ENCODE peak calls at places on chromosomes 3 and 15, in five cellular contexts. One of them, this sample, is unnamed.

GRCh38 chr3:170414202-170414663 is 4.4 kb upstream of the CLDN11 start:
- DNase-seq in CD8-positive, alpha-beta memory T cell: no peak
- DNase-seq in activated T-cell treated with anti-CD3 and anti-CD28 coated beads, Interleukin-2, amount 50 U/mL, for 72 hours: peak
- DNase-seq in CD8-positive, alpha-beta T cell: no peak
- DNase-seq in stimulated activated naive CD8-positive, alpha-beta T cell treated with anti-CD3 and anti-CD28 coated beads, Interleukin-15, amount 100 ng/mL, for 72 hours: no peak
- DNase-seq in this sample: peak

GRCh38 chr3:24494616-24495333 is at the start of gene THRB:
- DNase-seq in CD8-positive, alpha-beta memory T cell: no peak
- DNase-seq in activated T-cell treated with anti-CD3 and anti-CD28 coated beads, Interleukin-2, amount 50 U/mL, for 72 hours: no peak
- DNase-seq in CD8-positive, alpha-beta T cell: no peak
- DNase-seq in stimulated activated naive CD8-positive, alpha-beta T cell treated with anti-CD3 and anti-CD28 coated beads, Interleukin-15, amount 100 ng/mL, for 72 hours: no peak
- DNase-seq in this sample: peak

GRCh38 chr3:183193762-183194701 is 31.5 kb upstream of the LAMP3 start:
- DNase-seq in CD8-positive, alpha-beta memory T cell: no peak
- DNase-seq in activated T-cell treated with anti-CD3 and anti-CD28 coated beads, Interleukin-2, amount 50 U/mL, for 72 hours: no peak
- DNase-seq in CD8-positive, alpha-beta T cell: no peak
- DNase-seq in stimulated activated naive CD8-positive, alpha-beta T cell treated with anti-CD3 and anti-CD28 coated beads, Interleukin-15, amount 100 ng/mL, for 72 hours: no peak
- DNase-seq in this sample: no peak

GRCh38 chr15:57751177-57751800 is 44.8 kb downstream of the POLR2M start:
- DNase-seq in CD8-positive, alpha-beta memory T cell: no peak
- DNase-seq in activated T-cell treated with anti-CD3 and anti-CD28 coated beads, Interleukin-2, amount 50 U/mL, for 72 hours: no peak
- DNase-seq in CD8-positive, alpha-beta T cell: no peak
- DNase-seq in stimulated activated naive CD8-positive, alpha-beta T cell treated with anti-CD3 and anti-CD28 coated beads, Interleukin-15, amount 100 ng/mL, for 72 hours: no peak
- DNase-seq in this sample: peak

GRCh38 chr15:98866503-98866902 is 141.1 kb downstream of the PGPEP1L start:
- DNase-seq in CD8-positive, alpha-beta memory T cell: no peak
- DNase-seq in activated T-cell treated with anti-CD3 and anti-CD28 coated beads, Interleukin-2, amount 50 U/mL, for 72 hours: no peak
- DNase-seq in CD8-positive, alpha-beta T cell: no peak
- DNase-seq in stimulated activated naive CD8-positive, alpha-beta T cell treated with anti-CD3 and anti-CD28 coated beads, Interleukin-15, amount 100 ng/mL, for 72 hours: no peak
- DNase-seq in this sample: no peak

GRCh38 chr3:32451049-32451659 is 51.5 kb downstream of the CMTM6 start:
- DNase-seq in CD8-positive, alpha-beta memory T cell: no peak
- DNase-seq in activated T-cell treated with anti-CD3 and anti-CD28 coated beads, Interleukin-2, amount 50 U/mL, for 72 hours: no peak
- DNase-seq in CD8-positive, alpha-beta T cell: peak
- DNase-seq in stimulated activated naive CD8-positive, alpha-beta T cell treated with anti-CD3 and anti-CD28 coated beads, Interleukin-15, amount 100 ng/mL, for 72 hours: no peak
- DNase-seq in this sample: peak

GRCh38 chr3:976021-976420 is 116.8 kb upstream of the CNTN6 start:
- DNase-seq in CD8-positive, alpha-beta memory T cell: no peak
- DNase-seq in activated T-cell treated with anti-CD3 and anti-CD28 coated beads, Interleukin-2, amount 50 U/mL, for 72 hours: no peak
- DNase-seq in CD8-positive, alpha-beta T cell: no peak
- DNase-seq in stimulated activated naive CD8-positive, alpha-beta T cell treated with anti-CD3 and anti-CD28 coated beads, Interleukin-15, amount 100 ng/mL, for 72 hours: no peak
- DNase-seq in this sample: no peak

GRCh38 chr3:8841472-8841871 is 72.1 kb upstream of the OXTR start:
- DNase-seq in CD8-positive, alpha-beta memory T cell: no peak
- DNase-seq in activated T-cell treated with anti-CD3 and anti-CD28 coated beads, Interleukin-2, amount 50 U/mL, for 72 hours: no peak
- DNase-seq in CD8-positive, alpha-beta T cell: no peak
- DNase-seq in stimulated activated naive CD8-positive, alpha-beta T cell treated with anti-CD3 and anti-CD28 coated beads, Interleukin-15, amount 100 ng/mL, for 72 hours: no peak
- DNase-seq in this sample: no peak

GRCh38 chr3:29494305-29495036 is 213.6 kb downstream of the RBMS3 start:
- DNase-seq in CD8-positive, alpha-beta memory T cell: no peak
- DNase-seq in activated T-cell treated with anti-CD3 and anti-CD28 coated beads, Interleukin-2, amount 50 U/mL, for 72 hours: no peak
- DNase-seq in CD8-positive, alpha-beta T cell: no peak
- DNase-seq in stimulated activated naive CD8-positive, alpha-beta T cell treated with anti-CD3 and anti-CD28 coated beads, Interleukin-15, amount 100 ng/mL, for 72 hours: no peak
- DNase-seq in this sample: no peak

GRCh38 chr3:145785650-145786049 is 375.3 kb downstream of the PLOD2 start:
- DNase-seq in CD8-positive, alpha-beta memory T cell: no peak
- DNase-seq in activated T-cell treated with anti-CD3 and anti-CD28 coated beads, Interleukin-2, amount 50 U/mL, for 72 hours: no peak
- DNase-seq in CD8-positive, alpha-beta T cell: no peak
- DNase-seq in stimulated activated naive CD8-positive, alpha-beta T cell treated with anti-CD3 and anti-CD28 coated beads, Interleukin-15, amount 100 ng/mL, for 72 hours: no peak
- DNase-seq in this sample: no peak

GRCh38 chr3:45486926-45487325 is 98.5 kb downstream of the LARS2 start:
- DNase-seq in CD8-positive, alpha-beta memory T cell: no peak
- DNase-seq in activated T-cell treated with anti-CD3 and anti-CD28 coated beads, Interleukin-2, amount 50 U/mL, for 72 hours: no peak
- DNase-seq in CD8-positive, alpha-beta T cell: no peak
- DNase-seq in stimulated activated naive CD8-positive, alpha-beta T cell treated with anti-CD3 and anti-CD28 coated beads, Interleukin-15, amount 100 ng/mL, for 72 hours: no peak
- DNase-seq in this sample: no peak

GRCh38 chr3:99901200-99901926 is 83.7 kb downstream of the CMSS1 start:
- DNase-seq in CD8-positive, alpha-beta memory T cell: no peak
- DNase-seq in activated T-cell treated with anti-CD3 and anti-CD28 coated beads, Interleukin-2, amount 50 U/mL, for 72 hours: no peak
- DNase-seq in CD8-positive, alpha-beta T cell: no peak
- DNase-seq in stimulated activated naive CD8-positive, alpha-beta T cell treated with anti-CD3 and anti-CD28 coated beads, Interleukin-15, amount 100 ng/mL, for 72 hours: no peak
- DNase-seq in this sample: no peak

GRCh38 chr3:72481542-72481941 is 366.7 kb downstream of the SHQ1 start:
- DNase-seq in CD8-positive, alpha-beta memory T cell: no peak
- DNase-seq in activated T-cell treated with anti-CD3 and anti-CD28 coated beads, Interleukin-2, amount 50 U/mL, for 72 hours: peak
- DNase-seq in CD8-positive, alpha-beta T cell: no peak
- DNase-seq in stimulated activated naive CD8-positive, alpha-beta T cell treated with anti-CD3 and anti-CD28 coated beads, Interleukin-15, amount 100 ng/mL, for 72 hours: no peak
- DNase-seq in this sample: no peak

GRCh38 chr3:42556089-42556632 is 25.6 kb downstream of the SEC22C start:
- DNase-seq in CD8-positive, alpha-beta memory T cell: peak
- DNase-seq in activated T-cell treated with anti-CD3 and anti-CD28 coated beads, Interleukin-2, amount 50 U/mL, for 72 hours: peak
- DNase-seq in CD8-positive, alpha-beta T cell: peak
- DNase-seq in stimulated activated naive CD8-positive, alpha-beta T cell treated with anti-CD3 and anti-CD28 coated beads, Interleukin-15, amount 100 ng/mL, for 72 hours: peak
- DNase-seq in this sample: no peak

GRCh38 chr3:186451371-186451770 is 89.3 kb upstream of the DGKG start:
- DNase-seq in CD8-positive, alpha-beta memory T cell: no peak
- DNase-seq in activated T-cell treated with anti-CD3 and anti-CD28 coated beads, Interleukin-2, amount 50 U/mL, for 72 hours: no peak
- DNase-seq in CD8-positive, alpha-beta T cell: no peak
- DNase-seq in stimulated activated naive CD8-positive, alpha-beta T cell treated with anti-CD3 and anti-CD28 coated beads, Interleukin-15, amount 100 ng/mL, for 72 hours: no peak
- DNase-seq in this sample: no peak

GRCh38 chr3:60594025-60594424 is 657.2 kb downstream of the FHIT start:
- DNase-seq in CD8-positive, alpha-beta memory T cell: no peak
- DNase-seq in activated T-cell treated with anti-CD3 and anti-CD28 coated beads, Interleukin-2, amount 50 U/mL, for 72 hours: no peak
- DNase-seq in CD8-positive, alpha-beta T cell: no peak
- DNase-seq in stimulated activated naive CD8-positive, alpha-beta T cell treated with anti-CD3 and anti-CD28 coated beads, Interleukin-15, amount 100 ng/mL, for 72 hours: no peak
- DNase-seq in this sample: peak

GRCh38 chr3:123335007-123335670 is 113.8 kb downstream of the ADCY5 start:
- DNase-seq in CD8-positive, alpha-beta memory T cell: no peak
- DNase-seq in activated T-cell treated with anti-CD3 and anti-CD28 coated beads, Interleukin-2, amount 50 U/mL, for 72 hours: no peak
- DNase-seq in CD8-positive, alpha-beta T cell: no peak
- DNase-seq in stimulated activated naive CD8-positive, alpha-beta T cell treated with anti-CD3 and anti-CD28 coated beads, Interleukin-15, amount 100 ng/mL, for 72 hours: no peak
- DNase-seq in this sample: no peak

GRCh38 chr3:51535146-51536019 is 3.1 kb upstream of the RAD54L2 start:
- DNase-seq in CD8-positive, alpha-beta memory T cell: no peak
- DNase-seq in activated T-cell treated with anti-CD3 and anti-CD28 coated beads, Interleukin-2, amount 50 U/mL, for 72 hours: no peak
- DNase-seq in CD8-positive, alpha-beta T cell: no peak
- DNase-seq in stimulated activated naive CD8-positive, alpha-beta T cell treated with anti-CD3 and anti-CD28 coated beads, Interleukin-15, amount 100 ng/mL, for 72 hours: no peak
- DNase-seq in this sample: no peak

GRCh38 chr15:29770796-29771195 is 51.5 kb downstream of the TJP1 start:
- DNase-seq in CD8-positive, alpha-beta memory T cell: no peak
- DNase-seq in activated T-cell treated with anti-CD3 and anti-CD28 coated beads, Interleukin-2, amount 50 U/mL, for 72 hours: no peak
- DNase-seq in CD8-positive, alpha-beta T cell: no peak
- DNase-seq in stimulated activated naive CD8-positive, alpha-beta T cell treated with anti-CD3 and anti-CD28 coated beads, Interleukin-15, amount 100 ng/mL, for 72 hours: no peak
- DNase-seq in this sample: no peak

GRCh38 chr3:159731254-159731653 is 257.4 kb upstream of the IL12A start:
- DNase-seq in CD8-positive, alpha-beta memory T cell: no peak
- DNase-seq in activated T-cell treated with anti-CD3 and anti-CD28 coated beads, Interleukin-2, amount 50 U/mL, for 72 hours: no peak
- DNase-seq in CD8-positive, alpha-beta T cell: no peak
- DNase-seq in stimulated activated naive CD8-positive, alpha-beta T cell treated with anti-CD3 and anti-CD28 coated beads, Interleukin-15, amount 100 ng/mL, for 72 hours: no peak
- DNase-seq in this sample: no peak

GRCh38 chr3:126109860-126110235 is 25.9 kb upstream of the SLC41A3 start:
- DNase-seq in CD8-positive, alpha-beta memory T cell: no peak
- DNase-seq in activated T-cell treated with anti-CD3 and anti-CD28 coated beads, Interleukin-2, amount 50 U/mL, for 72 hours: no peak
- DNase-seq in CD8-positive, alpha-beta T cell: no peak
- DNase-seq in stimulated activated naive CD8-positive, alpha-beta T cell treated with anti-CD3 and anti-CD28 coated beads, Interleukin-15, amount 100 ng/mL, for 72 hours: no peak
- DNase-seq in this sample: no peak

GRCh38 chr3:124281453-124282316 is 289.8 kb upstream of the ROPN1 start:
- DNase-seq in CD8-positive, alpha-beta memory T cell: no peak
- DNase-seq in activated T-cell treated with anti-CD3 and anti-CD28 coated beads, Interleukin-2, amount 50 U/mL, for 72 hours: no peak
- DNase-seq in CD8-positive, alpha-beta T cell: no peak
- DNase-seq in stimulated activated naive CD8-positive, alpha-beta T cell treated with anti-CD3 and anti-CD28 coated beads, Interleukin-15, amount 100 ng/mL, for 72 hours: no peak
- DNase-seq in this sample: no peak

GRCh38 chr3:151093905-151094304 is 8.4 kb downstream of the MED12L start:
- DNase-seq in CD8-positive, alpha-beta memory T cell: no peak
- DNase-seq in activated T-cell treated with anti-CD3 and anti-CD28 coated beads, Interleukin-2, amount 50 U/mL, for 72 hours: no peak
- DNase-seq in CD8-positive, alpha-beta T cell: no peak
- DNase-seq in stimulated activated naive CD8-positive, alpha-beta T cell treated with anti-CD3 and anti-CD28 coated beads, Interleukin-15, amount 100 ng/mL, for 72 hours: no peak
- DNase-seq in this sample: no peak

GRCh38 chr3:194030372-194030771 is 105.6 kb upstream of the HES1 start:
- DNase-seq in CD8-positive, alpha-beta memory T cell: no peak
- DNase-seq in activated T-cell treated with anti-CD3 and anti-CD28 coated beads, Interleukin-2, amount 50 U/mL, for 72 hours: no peak
- DNase-seq in CD8-positive, alpha-beta T cell: no peak
- DNase-seq in stimulated activated naive CD8-positive, alpha-beta T cell treated with anti-CD3 and anti-CD28 coated beads, Interleukin-15, amount 100 ng/mL, for 72 hours: no peak
- DNase-seq in this sample: no peak

GRCh38 chr3:24521306-24522154 is 26.9 kb upstream of the THRB start:
- DNase-seq in CD8-positive, alpha-beta memory T cell: no peak
- DNase-seq in activated T-cell treated with anti-CD3 and anti-CD28 coated beads, Interleukin-2, amount 50 U/mL, for 72 hours: no peak
- DNase-seq in CD8-positive, alpha-beta T cell: no peak
- DNase-seq in stimulated activated naive CD8-positive, alpha-beta T cell treated with anti-CD3 and anti-CD28 coated beads, Interleukin-15, amount 100 ng/mL, for 72 hours: no peak
- DNase-seq in this sample: peak

GRCh38 chr3:184489457-184489856 is 72.1 kb upstream of the EPHB3 start:
- DNase-seq in CD8-positive, alpha-beta memory T cell: no peak
- DNase-seq in activated T-cell treated with anti-CD3 and anti-CD28 coated beads, Interleukin-2, amount 50 U/mL, for 72 hours: no peak
- DNase-seq in CD8-positive, alpha-beta T cell: no peak
- DNase-seq in stimulated activated naive CD8-positive, alpha-beta T cell treated with anti-CD3 and anti-CD28 coated beads, Interleukin-15, amount 100 ng/mL, for 72 hours: no peak
- DNase-seq in this sample: no peak

GRCh38 chr15:99386429-99386828 is 135.1 kb downstream of the LRRC28 start:
- DNase-seq in CD8-positive, alpha-beta memory T cell: no peak
- DNase-seq in activated T-cell treated with anti-CD3 and anti-CD28 coated beads, Interleukin-2, amount 50 U/mL, for 72 hours: no peak
- DNase-seq in CD8-positive, alpha-beta T cell: no peak
- DNase-seq in stimulated activated naive CD8-positive, alpha-beta T cell treated with anti-CD3 and anti-CD28 coated beads, Interleukin-15, amount 100 ng/mL, for 72 hours: no peak
- DNase-seq in this sample: no peak

GRCh38 chr15:100930306-100930848 is 11.2 kb downstream of the LRRK1 start:
- DNase-seq in CD8-positive, alpha-beta memory T cell: no peak
- DNase-seq in activated T-cell treated with anti-CD3 and anti-CD28 coated beads, Interleukin-2, amount 50 U/mL, for 72 hours: no peak
- DNase-seq in CD8-positive, alpha-beta T cell: no peak
- DNase-seq in stimulated activated naive CD8-positive, alpha-beta T cell treated with anti-CD3 and anti-CD28 coated beads, Interleukin-15, amount 100 ng/mL, for 72 hours: no peak
- DNase-seq in this sample: no peak

GRCh38 chr3:9976736-9977709 is 9.6 kb downstream of the EMC3 start:
- DNase-seq in CD8-positive, alpha-beta memory T cell: no peak
- DNase-seq in activated T-cell treated with anti-CD3 and anti-CD28 coated beads, Interleukin-2, amount 50 U/mL, for 72 hours: peak
- DNase-seq in CD8-positive, alpha-beta T cell: no peak
- DNase-seq in stimulated activated naive CD8-positive, alpha-beta T cell treated with anti-CD3 and anti-CD28 coated beads, Interleukin-15, amount 100 ng/mL, for 72 hours: no peak
- DNase-seq in this sample: peak

GRCh38 chr15:27846722-27847420 is 252.2 kb downstream of the OCA2 start:
- DNase-seq in CD8-positive, alpha-beta memory T cell: no peak
- DNase-seq in activated T-cell treated with anti-CD3 and anti-CD28 coated beads, Interleukin-2, amount 50 U/mL, for 72 hours: no peak
- DNase-seq in CD8-positive, alpha-beta T cell: no peak
- DNase-seq in stimulated activated naive CD8-positive, alpha-beta T cell treated with anti-CD3 and anti-CD28 coated beads, Interleukin-15, amount 100 ng/mL, for 72 hours: no peak
- DNase-seq in this sample: no peak

GRCh38 chr3:134355416-134355815 is 18.8 kb downstream of the AMOTL2 start:
- DNase-seq in CD8-positive, alpha-beta memory T cell: no peak
- DNase-seq in activated T-cell treated with anti-CD3 and anti-CD28 coated beads, Interleukin-2, amount 50 U/mL, for 72 hours: no peak
- DNase-seq in CD8-positive, alpha-beta T cell: no peak
- DNase-seq in stimulated activated naive CD8-positive, alpha-beta T cell treated with anti-CD3 and anti-CD28 coated beads, Interleukin-15, amount 100 ng/mL, for 72 hours: no peak
- DNase-seq in this sample: no peak

GRCh38 chr15:61118885-61119284 is 110.2 kb downstream of the RORA start:
- DNase-seq in CD8-positive, alpha-beta memory T cell: no peak
- DNase-seq in activated T-cell treated with anti-CD3 and anti-CD28 coated beads, Interleukin-2, amount 50 U/mL, for 72 hours: no peak
- DNase-seq in CD8-positive, alpha-beta T cell: no peak
- DNase-seq in stimulated activated naive CD8-positive, alpha-beta T cell treated with anti-CD3 and anti-CD28 coated beads, Interleukin-15, amount 100 ng/mL, for 72 hours: no peak
- DNase-seq in this sample: peak

GRCh38 chr15:48541659-48542334 is 103.7 kb downstream of the FBN1 start:
- DNase-seq in CD8-positive, alpha-beta memory T cell: no peak
- DNase-seq in activated T-cell treated with anti-CD3 and anti-CD28 coated beads, Interleukin-2, amount 50 U/mL, for 72 hours: no peak
- DNase-seq in CD8-positive, alpha-beta T cell: no peak
- DNase-seq in stimulated activated naive CD8-positive, alpha-beta T cell treated with anti-CD3 and anti-CD28 coated beads, Interleukin-15, amount 100 ng/mL, for 72 hours: no peak
- DNase-seq in this sample: no peak

GRCh38 chr15:30963681-30964080 is 27.7 kb downstream of the MTMR10 start:
- DNase-seq in CD8-positive, alpha-beta memory T cell: no peak
- DNase-seq in activated T-cell treated with anti-CD3 and anti-CD28 coated beads, Interleukin-2, amount 50 U/mL, for 72 hours: no peak
- DNase-seq in CD8-positive, alpha-beta T cell: no peak
- DNase-seq in stimulated activated naive CD8-positive, alpha-beta T cell treated with anti-CD3 and anti-CD28 coated beads, Interleukin-15, amount 100 ng/mL, for 72 hours: no peak
- DNase-seq in this sample: no peak

GRCh38 chr15:48086582-48086981 is 34.2 kb upstream of the SLC24A5 start:
- DNase-seq in CD8-positive, alpha-beta memory T cell: no peak
- DNase-seq in activated T-cell treated with anti-CD3 and anti-CD28 coated beads, Interleukin-2, amount 50 U/mL, for 72 hours: no peak
- DNase-seq in CD8-positive, alpha-beta T cell: no peak
- DNase-seq in stimulated activated naive CD8-positive, alpha-beta T cell treated with anti-CD3 and anti-CD28 coated beads, Interleukin-15, amount 100 ng/mL, for 72 hours: no peak
- DNase-seq in this sample: no peak

GRCh38 chr3:180277036-180277435 is 240.3 kb upstream of the PEX5L start:
- DNase-seq in CD8-positive, alpha-beta memory T cell: no peak
- DNase-seq in activated T-cell treated with anti-CD3 and anti-CD28 coated beads, Interleukin-2, amount 50 U/mL, for 72 hours: no peak
- DNase-seq in CD8-positive, alpha-beta T cell: no peak
- DNase-seq in stimulated activated naive CD8-positive, alpha-beta T cell treated with anti-CD3 and anti-CD28 coated beads, Interleukin-15, amount 100 ng/mL, for 72 hours: no peak
- DNase-seq in this sample: peak

GRCh38 chr3:197420115-197420514 is 121.7 kb upstream of the DLG1 start:
- DNase-seq in CD8-positive, alpha-beta memory T cell: no peak
- DNase-seq in activated T-cell treated with anti-CD3 and anti-CD28 coated beads, Interleukin-2, amount 50 U/mL, for 72 hours: no peak
- DNase-seq in CD8-positive, alpha-beta T cell: no peak
- DNase-seq in stimulated activated naive CD8-positive, alpha-beta T cell treated with anti-CD3 and anti-CD28 coated beads, Interleukin-15, amount 100 ng/mL, for 72 hours: no peak
- DNase-seq in this sample: peak

GRCh38 chr3:32401541-32402052 is 9.9 kb downstream of the CMTM7 start:
- DNase-seq in CD8-positive, alpha-beta memory T cell: peak
- DNase-seq in activated T-cell treated with anti-CD3 and anti-CD28 coated beads, Interleukin-2, amount 50 U/mL, for 72 hours: peak
- DNase-seq in CD8-positive, alpha-beta T cell: peak
- DNase-seq in stimulated activated naive CD8-positive, alpha-beta T cell treated with anti-CD3 and anti-CD28 coated beads, Interleukin-15, amount 100 ng/mL, for 72 hours: peak
- DNase-seq in this sample: peak

GRCh38 chr3:72255736-72256559 is 471.0 kb upstream of the PROK2 start:
- DNase-seq in CD8-positive, alpha-beta memory T cell: no peak
- DNase-seq in activated T-cell treated with anti-CD3 and anti-CD28 coated beads, Interleukin-2, amount 50 U/mL, for 72 hours: peak
- DNase-seq in CD8-positive, alpha-beta T cell: peak
- DNase-seq in stimulated activated naive CD8-positive, alpha-beta T cell treated with anti-CD3 and anti-CD28 coated beads, Interleukin-15, amount 100 ng/mL, for 72 hours: no peak
- DNase-seq in this sample: peak

GRCh38 chr15:23447107-23447500 is at the start of gene GOLGA6L2:
- DNase-seq in CD8-positive, alpha-beta memory T cell: no peak
- DNase-seq in activated T-cell treated with anti-CD3 and anti-CD28 coated beads, Interleukin-2, amount 50 U/mL, for 72 hours: no peak
- DNase-seq in CD8-positive, alpha-beta T cell: no peak
- DNase-seq in stimulated activated naive CD8-positive, alpha-beta T cell treated with anti-CD3 and anti-CD28 coated beads, Interleukin-15, amount 100 ng/mL, for 72 hours: no peak
- DNase-seq in this sample: no peak

This sample was measured in globus pallidus.